ENCODE peak calls at places on chromosomes 16 and 17, in four cellular contexts. N is activated CD8-positive, alpha-beta T cell treated with anti-CD3 and anti-CD28 coated beads, Interleukin-2, amount 10 ng/mL, durations not matched to agents 7 days and 5 days; F is amniotic stem cell; T is dermis blood vessel endothelial cell. C is an unnamed sample.

GRCh38 chr17:72996791-72997190 is 95.7 kb downstream of the SLC39A11 start:
- DNase-seq in N (no peak), T (no peak), F (no peak), C (no peak)

GRCh38 chr16:16025214-16025968 is 76.0 kb downstream of the ABCC1 start:
- DNase-seq in T (peak; percentile 80), F (peak; percentile 84), N (peak; percentile 31), C (no peak)

GRCh38 chr16:50615891-50616290 is 65.2 kb downstream of the SNX20 start:
- DNase-seq in N (no peak), T (no peak), F (no peak), C (no peak)

GRCh38 chr17:71681427-71682173 is 439.2 kb upstream of the SOX9 start:
- DNase-seq in N (no peak), F (no peak), T (no peak), C (no peak)

GRCh38 chr16:75227361-75228142 is 8.8 kb downstream of the CTRB1 start:
- DNase-seq in F (no peak), N (no peak), T (no peak), C (no peak)

GRCh38 chr17:21066394-21066793 is 23.6 kb upstream of the USP22 start:
- DNase-seq in T (no peak), N (no peak), F (no peak), C (no peak)

GRCh38 chr17:56715613-56716357 is 117.9 kb downstream of the C17orf67 start:
- DNase-seq in N (peak; percentile 84), T (peak; percentile 91), F (peak; percentile 76), C (peak; percentile 53)

GRCh38 chr16:72302352-72302751 is 130.4 kb upstream of the PMFBP1 start:
- DNase-seq in N (no peak), T (no peak), F (no peak), C (no peak)

GRCh38 chr17:1759529-1759928 is 2.3 kb upstream of the SERPINF1 start:
- DNase-seq in T (no peak), F (no peak), N (no peak), C (no peak)

GRCh38 chr17:71111945-71112344 is 942.6 kb downstream of the KCNJ2 start:
- DNase-seq in T (no peak), N (no peak), F (no peak), C (no peak)

GRCh38 chr17:35892091-35892637 is 12.0 kb upstream of the CCL5 start:
- DNase-seq in N (peak; percentile 54), T (peak; percentile 22), F (no peak), C (no peak)

GRCh38 chr16:85425061-85425662 is 188.0 kb upstream of the GSE1 start:
- DNase-seq in N (no peak), T (no peak), F (no peak), C (no peak)

GRCh38 chr17:72476575-72476986 is 355.8 kb downstream of the SOX9 start:
- DNase-seq in N (no peak), T (no peak), F (no peak), C (no peak)

GRCh38 chr17:30551666-30552339 is 74.6 kb downstream of the GOSR1 start:
- DNase-seq in T (no peak), F (no peak), N (no peak), C (no peak)

GRCh38 chr17:40326014-40326831 is 17.2 kb downstream of the RARA start:
- DNase-seq in N (peak; percentile 71), T (peak; percentile 60), F (no peak), C (no peak)

C was measured in SW 1271.